ENCODE peak calls at places on chromosome 16, in six cellular contexts. K, I, G, N, S and F are unnamed samples.

GRCh38 chr16:75267631-75268264 is 16.3 kb upstream of the BCAR1 start:
- DNase-seq in N (peak), I (peak), K (peak), S (peak), G (no peak), F (peak)

GRCh38 chr16:55221836-55222235 is 102.2 kb upstream of the IRX6 start:
- DNase-seq in S (no peak), I (no peak), N (no peak), G (no peak), K (no peak), F (no peak)

GRCh38 chr16:678858-679807 is 1.1 kb upstream of the STUB1 start:
- DNase-seq in G (peak), K (peak), I (peak), S (no peak), N (peak), F (peak)

GRCh38 chr16:88454315-88455057 is 1.4 kb downstream of the ZFPM1 start:
- DNase-seq in G (no peak), I (peak), K (no peak), N (no peak), S (no peak), F (peak)

GRCh38 chr16:27379919-27380318 is 22.1 kb upstream of the IL21R start:
- DNase-seq in G (no peak), K (no peak), N (no peak), I (no peak), S (no peak), F (no peak)

GRCh38 chr16:86306046-86306644 is 204.2 kb upstream of the FOXF1 start:
- DNase-seq in G (no peak), I (no peak), N (peak), S (no peak), K (no peak), F (peak)

GRCh38 chr16:50607447-50607846 is 59.3 kb downstream of the NKD1 start:
- DNase-seq in S (no peak), K (no peak), N (no peak), I (no peak), G (no peak), F (no peak)

GRCh38 chr16:69039333-69039941 is 66.0 kb upstream of the HAS3 start:
- DNase-seq in S (no peak), N (peak), G (no peak), K (peak), I (no peak), F (no peak)

GRCh38 chr16:19294156-19294649 is 8.7 kb downstream of the CLEC19A start:
- DNase-seq in I (no peak), S (no peak), G (no peak), N (no peak), K (no peak), F (no peak)

GRCh38 chr16:72794986-72795385 is 252.9 kb downstream of the ZFHX3 start:
- DNase-seq in I (no peak), S (no peak), K (no peak), G (no peak), N (no peak), F (no peak)

GRCh38 chr16:15803608-15804007 is 53.2 kb downstream of the MYH11 start:
- DNase-seq in S (no peak), I (no peak), N (no peak), G (no peak), K (no peak), F (no peak)

GRCh38 chr16:22232277-22233049 is 26.4 kb downstream of the EEF2K start:
- DNase-seq in N (peak), K (peak), G (no peak), I (peak), S (peak), F (no peak)

GRCh38 chr16:50697881-50698767 is 4.7 kb downstream of the NOD2 start:
- DNase-seq in G (no peak), S (no peak), N (peak), K (no peak), I (no peak), F (peak)

GRCh38 chr16:57419506-57419905 is 14.9 kb downstream of the CCL17 start:
- DNase-seq in S (no peak), N (no peak), I (no peak), K (no peak), G (no peak), F (no peak)

GRCh38 chr16:14193316-14193871 is 122.3 kb downstream of the MRTFB start:
- DNase-seq in K (no peak), G (no peak), S (no peak), I (no peak), N (no peak), F (no peak)

GRCh38 chr16:78684040-78684611 is 584.7 kb downstream of the WWOX start:
- DNase-seq in I (peak), G (no peak), N (peak), K (peak), S (no peak), F (peak)

GRCh38 chr16:53913082-53913870 is 209.3 kb downstream of the FTO start:
- DNase-seq in S (no peak), K (no peak), G (no peak), I (no peak), N (peak), F (peak)

GRCh38 chr16:621526-622105 is 9.2 kb upstream of the WFIKKN1 start:
- DNase-seq in I (no peak), S (no peak), K (no peak), G (no peak), N (no peak), F (no peak)

GRCh38 chr16:78742501-78743283 is 643.2 kb downstream of the WWOX start:
- DNase-seq in S (no peak), K (no peak), G (no peak), N (peak), I (peak), F (no peak)

GRCh38 chr16:50696575-50697420 is 3.4 kb downstream of the NOD2 start:
- DNase-seq in G (no peak), N (peak), S (peak), K (peak), I (peak), F (no peak)

GRCh38 chr16:15597135-15597534 is 45.8 kb downstream of the MARF1 start:
- DNase-seq in N (no peak), S (no peak), I (no peak), G (no peak), K (no peak), F (no peak)

GRCh38 chr16:76287466-76287865 is 10.3 kb downstream of the CNTNAP4 start:
- DNase-seq in G (no peak), I (no peak), S (no peak), K (no peak), N (no peak), F (no peak)
- H3K9ac ChIP-seq in G (no peak), I (no peak), S (no peak), K (no peak), N (no peak), F (no peak)

DNA sequence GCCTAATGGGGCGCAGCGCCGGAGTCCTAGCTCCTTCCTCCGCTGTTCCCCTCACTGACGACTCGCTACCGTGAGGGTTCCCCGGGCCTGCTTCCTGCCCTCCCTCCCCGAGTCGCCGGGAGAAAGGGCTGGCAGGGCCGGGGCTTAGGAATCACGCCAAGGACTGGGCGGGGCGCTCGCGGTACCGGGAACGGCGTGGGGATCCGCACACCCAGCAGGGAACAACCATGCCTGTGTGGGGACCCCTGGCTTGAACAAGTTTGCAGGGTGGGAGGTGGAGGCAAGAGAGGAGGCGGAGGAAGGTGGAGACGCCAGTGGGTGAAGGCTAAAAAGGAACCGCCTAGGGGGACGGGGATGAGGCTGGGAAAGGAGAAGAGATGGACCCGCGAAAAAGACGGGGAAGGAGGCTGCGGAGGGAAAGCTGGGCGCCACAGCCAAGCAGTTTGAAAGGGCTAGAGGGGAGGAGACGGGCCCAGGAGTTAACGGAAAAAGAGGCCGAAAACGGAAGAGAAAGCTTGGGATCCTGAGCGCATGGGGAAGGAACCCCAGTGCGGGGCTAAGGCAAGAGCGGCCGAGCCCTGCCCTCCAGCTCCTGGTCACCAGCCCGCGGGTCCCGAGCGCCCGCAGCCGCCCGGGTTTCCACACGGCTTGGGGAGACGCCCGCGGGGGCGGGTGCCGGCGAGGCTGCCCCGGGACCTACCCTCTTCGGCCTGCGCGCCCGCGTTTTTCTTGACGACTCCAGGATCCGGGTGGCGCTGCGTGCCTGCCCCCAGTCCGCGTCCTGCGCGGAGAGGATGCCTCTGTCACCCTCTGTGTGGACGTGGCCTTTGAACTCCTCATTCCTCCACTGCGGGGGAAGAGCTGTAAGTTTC is 1.3 kb upstream of the CDH11 start:
- DNase-seq in I (peak), G (peak), N (peak), K (no peak), S (no peak), F (peak)
- H3K9ac ChIP-seq in I (peak), G (peak), N (peak), K (no peak), S (no peak), F (peak)

GRCh38 chr16:65937455-65937854 is 429.0 kb upstream of the CDH5 start:
- DNase-seq in S (no peak), N (no peak), G (no peak), K (no peak), I (no peak), F (no peak)

GRCh38 chr16:65933703-65934102 is 432.8 kb upstream of the CDH5 start:
- DNase-seq in K (no peak), I (no peak), S (no peak), G (no peak), N (no peak), F (no peak)

GRCh38 chr16:65936096-65936495 is 430.4 kb upstream of the CDH5 start:
- DNase-seq in S (no peak), N (peak), I (no peak), K (no peak), G (no peak), F (no peak)

GRCh38 chr16:65938083-65938482 is 428.4 kb upstream of the CDH5 start:
- DNase-seq in I (no peak), G (no peak), N (no peak), K (no peak), S (no peak), F (no peak)

DNA sequence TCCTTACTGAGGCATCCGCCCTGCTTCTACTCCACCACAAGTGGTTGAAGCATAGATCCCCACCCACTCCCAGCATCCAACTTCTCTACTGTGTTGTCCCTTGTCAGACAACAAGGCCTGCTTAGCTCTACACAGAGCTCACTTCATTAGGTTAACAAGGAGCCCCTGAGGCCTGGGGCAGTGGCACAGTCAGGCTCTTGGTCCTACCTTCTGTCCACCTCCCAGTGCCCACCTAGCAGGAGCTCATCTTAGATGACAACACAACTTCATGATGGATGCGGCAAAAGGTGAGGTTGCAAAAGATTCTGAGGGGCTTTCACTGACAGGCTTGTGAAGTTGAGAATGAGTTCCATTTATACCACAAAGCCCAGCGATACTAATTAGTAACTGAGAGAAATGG is 432.0 kb upstream of the CDH5 start:
- DNase-seq in G (no peak), K (no peak), I (no peak), N (no peak), S (no peak), F (no peak)
- H3K9ac ChIP-seq in G (no peak), K (no peak), I (no peak), N (no peak), S (no peak), F (no peak)

DNA sequence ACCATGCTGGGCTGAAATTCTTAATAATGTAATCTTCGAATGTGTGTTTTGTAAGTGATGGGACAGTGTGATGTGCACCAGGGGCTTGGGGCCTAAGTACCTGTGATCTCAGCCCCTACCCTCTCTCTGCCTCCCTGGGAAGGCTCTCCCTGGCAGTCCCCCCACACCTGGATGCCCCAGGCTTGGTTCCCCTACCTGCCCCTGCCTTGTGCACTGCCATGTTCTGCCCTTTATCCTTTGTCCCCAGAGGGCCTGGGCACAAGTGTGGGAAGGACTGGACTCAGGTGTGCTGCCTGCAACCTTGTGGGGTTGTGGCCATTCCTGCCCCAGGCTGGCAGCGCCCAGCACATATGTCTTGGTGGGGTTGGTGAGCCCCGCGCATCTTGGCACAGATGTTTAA is 55.4 kb upstream of the CREBBP start:
- DNase-seq in S (no peak), K (no peak), I (no peak), N (no peak), G (no peak), F (no peak)
- H3K9ac ChIP-seq in S (no peak), K (no peak), I (no peak), N (no peak), G (no peak), F (no peak)

DNA sequence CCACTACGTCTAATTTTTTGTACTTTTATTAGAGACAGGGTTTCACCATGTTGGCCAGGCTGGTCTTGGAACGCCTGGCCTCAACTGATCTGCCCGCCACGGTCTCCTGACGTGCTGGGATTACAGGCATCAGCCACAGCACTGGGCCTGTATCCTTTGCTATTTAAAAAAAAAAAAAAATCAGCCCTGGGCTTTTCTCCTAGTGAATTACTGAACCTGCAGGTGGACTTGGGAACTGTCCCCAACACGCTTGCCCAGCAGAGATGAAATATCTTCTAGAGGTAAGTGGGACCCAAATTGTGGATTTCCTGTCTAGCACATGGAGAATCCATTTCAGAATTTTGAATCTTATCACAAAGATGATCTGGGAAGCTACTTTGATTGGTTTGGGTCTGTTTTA is 14.8 kb downstream of the CNOT1 start:
- DNase-seq in I (no peak), G (no peak), N (no peak), S (no peak), K (no peak), F (no peak)
- H3K9ac ChIP-seq in I (no peak), G (no peak), N (no peak), S (no peak), K (no peak), F (no peak)

DNA sequence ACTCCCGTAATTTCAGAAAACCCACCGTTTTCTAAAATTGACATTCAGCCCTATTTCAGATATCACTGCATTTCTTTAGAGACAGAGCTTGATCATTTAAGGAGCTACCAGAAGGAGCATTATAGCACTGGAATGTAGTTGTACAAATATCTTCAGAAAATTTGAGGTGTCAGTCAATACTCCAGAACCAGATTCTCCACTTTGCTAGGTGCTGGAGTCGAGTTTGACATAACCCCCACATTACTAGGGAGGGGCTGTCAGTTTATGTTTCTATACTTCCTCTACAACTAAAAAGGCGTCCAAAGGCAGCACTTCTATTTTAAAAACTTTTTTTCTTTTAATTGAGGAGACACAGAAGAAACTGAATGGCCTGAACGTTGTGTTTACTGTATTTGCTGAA is 899 bp upstream of the KIAA0513 start:
- DNase-seq in K (no peak), G (no peak), S (no peak), N (no peak), I (no peak), F (no peak)
- H3K9ac ChIP-seq in K (peak), G (no peak), S (peak), N (peak), I (peak), F (peak)